ENCODE peak calls at places on chromosomes 7 and 10, in four cellular contexts. One of them, this sample, is unnamed.

GRCh38 chr10:132245056-132245455 is 58.3 kb downstream of the DPYSL4 start:
- DNase-seq in posterior cingulate gyrus: no peak
- DNase-seq in PC-3: no peak
- DNase-seq in Daoy: no peak
- DNase-seq in this sample: no peak

GRCh38 chr10:37710831-37711616 is 146.4 kb downstream of the ZNF248 start:
- DNase-seq in posterior cingulate gyrus: no peak
- DNase-seq in PC-3: peak
- DNase-seq in Daoy: no peak
- DNase-seq in this sample: no peak

GRCh38 chr10:107072786-107073185 is 91.7 kb downstream of the SORCS1 start:
- DNase-seq in posterior cingulate gyrus: no peak
- DNase-seq in PC-3: no peak
- DNase-seq in Daoy: no peak
- DNase-seq in this sample: no peak

GRCh38 chr7:10412426-10413019 is 561.1 kb upstream of the PHF14 start:
- DNase-seq in posterior cingulate gyrus: no peak
- DNase-seq in PC-3: peak
- DNase-seq in Daoy: peak
- DNase-seq in this sample: peak

GRCh38 chr10:43045631-43046287 is 31.1 kb upstream of the RET start:
- DNase-seq in posterior cingulate gyrus: no peak
- DNase-seq in PC-3: no peak
- DNase-seq in Daoy: no peak
- DNase-seq in this sample: no peak

GRCh38 chr10:10878944-10879343 is 138.7 kb upstream of the CELF2 start:
- DNase-seq in posterior cingulate gyrus: no peak
- DNase-seq in PC-3: no peak
- DNase-seq in Daoy: no peak
- DNase-seq in this sample: no peak

GRCh38 chr10:25441270-25441669 is 266.5 kb downstream of the GPR158 start:
- DNase-seq in posterior cingulate gyrus: no peak
- DNase-seq in PC-3: no peak
- DNase-seq in Daoy: no peak
- DNase-seq in this sample: no peak

GRCh38 chr7:134875867-134876266 is 96.4 kb downstream of the CALD1 start:
- DNase-seq in posterior cingulate gyrus: no peak
- DNase-seq in PC-3: no peak
- DNase-seq in Daoy: no peak
- DNase-seq in this sample: no peak

GRCh38 chr7:1592299-1592842 is 22.5 kb upstream of the PSMG3 start:
- DNase-seq in posterior cingulate gyrus: no peak
- DNase-seq in PC-3: no peak
- DNase-seq in Daoy: no peak
- DNase-seq in this sample: no peak

GRCh38 chr7:70092314-70093303 is 494.3 kb downstream of the AUTS2 start:
- DNase-seq in posterior cingulate gyrus: no peak
- DNase-seq in PC-3: no peak
- DNase-seq in Daoy: peak
- DNase-seq in this sample: no peak

GRCh38 chr10:89657302-89657701 is 12.3 kb upstream of the PANK1 start:
- DNase-seq in posterior cingulate gyrus: no peak
- DNase-seq in PC-3: no peak
- DNase-seq in Daoy: no peak
- DNase-seq in this sample: no peak

GRCh38 chr7:30845426-30846135 is 66.1 kb upstream of the AQP1 start:
- DNase-seq in posterior cingulate gyrus: no peak
- DNase-seq in PC-3: peak
- DNase-seq in Daoy: peak
- DNase-seq in this sample: peak

GRCh38 chr10:29569778-29570177 is 65.0 kb downstream of the SVIL start:
- DNase-seq in posterior cingulate gyrus: no peak
- DNase-seq in PC-3: no peak
- DNase-seq in Daoy: no peak
- DNase-seq in this sample: no peak

GRCh38 chr7:66258409-66258808 is 53.3 kb downstream of the TPST1 start:
- DNase-seq in posterior cingulate gyrus: no peak
- DNase-seq in PC-3: no peak
- DNase-seq in Daoy: no peak
- DNase-seq in this sample: no peak

GRCh38 chr7:85630904-85631582 is 444.2 kb upstream of the SEMA3D start:
- DNase-seq in posterior cingulate gyrus: no peak
- DNase-seq in PC-3: peak
- DNase-seq in Daoy: no peak
- DNase-seq in this sample: no peak